ENCODE peak calls at places on chromosomes 16 and 17, in four cellular contexts. One of them, this sample, is unnamed.

GRCh38 chr16:83958137-83958810 is 5.2 kb downstream of the OSGIN1 start:
- DNase-seq in HCT116: no peak
- DNase-seq in gastrocnemius medialis: no peak
- DNase-seq in body of pancreas: no peak
- DNase-seq in this sample: no peak

GRCh38 chr16:52050418-52050817 is 496.5 kb downstream of the TOX3 start:
- DNase-seq in HCT116: no peak
- DNase-seq in gastrocnemius medialis: no peak
- DNase-seq in body of pancreas: no peak
- DNase-seq in this sample: no peak

GRCh38 chr17:33603794-33604193 is 310.7 kb upstream of the ASIC2 start:
- DNase-seq in gastrocnemius medialis: no peak
- DNase-seq in HCT116: no peak
- DNase-seq in body of pancreas: no peak
- DNase-seq in this sample: no peak

GRCh38 chr16:50369133-50369804 is 481 bp upstream of the BRD7 start:
- DNase-seq in body of pancreas: no peak
- DNase-seq in gastrocnemius medialis: no peak
- DNase-seq in HCT116: no peak
- DNase-seq in this sample: no peak

GRCh38 chr16:64475627-64476351 is 646.1 kb downstream of the CDH11 start:
- DNase-seq in body of pancreas: no peak
- DNase-seq in gastrocnemius medialis: no peak
- DNase-seq in HCT116: no peak
- DNase-seq in this sample: no peak

GRCh38 chr16:2009791-2010510 is at the start of gene ZNF598:
- DNase-seq in HCT116: peak; percentile 60
- DNase-seq in body of pancreas: peak; percentile 82
- DNase-seq in gastrocnemius medialis: peak; percentile 61
- DNase-seq in this sample: peak; percentile 31

GRCh38 chr17:34811561-34811960 is 149.7 kb downstream of the CCT6B start:
- DNase-seq in HCT116: no peak
- DNase-seq in body of pancreas: no peak
- DNase-seq in gastrocnemius medialis: no peak
- DNase-seq in this sample: no peak

GRCh38 chr16:47877166-47877565 is 278.6 kb downstream of the ABCC12 start:
- DNase-seq in body of pancreas: no peak
- DNase-seq in gastrocnemius medialis: no peak
- DNase-seq in HCT116: no peak
- DNase-seq in this sample: no peak

GRCh38 chr16:11636172-11636721 is 32.0 kb upstream of the SNN start:
- DNase-seq in HCT116: no peak
- DNase-seq in body of pancreas: peak; percentile 89
- DNase-seq in gastrocnemius medialis: no peak
- DNase-seq in this sample: peak; percentile 65

GRCh38 chr17:773467-774319 is 8.4 kb downstream of the GLOD4 start:
- DNase-seq in body of pancreas: no peak
- DNase-seq in HCT116: no peak
- DNase-seq in gastrocnemius medialis: no peak
- DNase-seq in this sample: no peak

GRCh38 chr17:50211249-50212120 is 10.1 kb upstream of the COL1A1 start:
- DNase-seq in HCT116: no peak
- DNase-seq in gastrocnemius medialis: no peak
- DNase-seq in body of pancreas: no peak
- DNase-seq in this sample: no peak

GRCh38 chr16:11240636-11241473 is 15.1 kb downstream of the SOCS1 start:
- DNase-seq in gastrocnemius medialis: peak; percentile 41
- DNase-seq in HCT116: no peak
- DNase-seq in body of pancreas: no peak
- DNase-seq in this sample: no peak

GRCh38 chr17:74786411-74787097 is 10.4 kb upstream of the NAT9 start:
- DNase-seq in body of pancreas: no peak
- DNase-seq in HCT116: no peak
- DNase-seq in gastrocnemius medialis: no peak
- DNase-seq in this sample: peak; percentile 34

GRCh38 chr17:5715478-5715877 is 131.2 kb upstream of the NLRP1 start:
- DNase-seq in gastrocnemius medialis: no peak
- DNase-seq in body of pancreas: peak; percentile 8
- DNase-seq in HCT116: no peak
- DNase-seq in this sample: peak; percentile 17

GRCh38 chr17:2705263-2705662 is 6.3 kb downstream of the CLUH start:
- DNase-seq in HCT116: no peak
- DNase-seq in gastrocnemius medialis: no peak
- DNase-seq in body of pancreas: no peak
- DNase-seq in this sample: no peak

GRCh38 chr17:38705803-38706624 is 941 bp downstream of the MLLT6 start:
- DNase-seq in HCT116: no peak
- DNase-seq in gastrocnemius medialis: no peak
- DNase-seq in body of pancreas: peak; percentile 57
- DNase-seq in this sample: peak; percentile 93

GRCh38 chr16:28822520-28823290 is at the start of gene ATXN2L:
- DNase-seq in body of pancreas: peak; percentile 95
- DNase-seq in HCT116: peak; percentile 93
- DNase-seq in gastrocnemius medialis: peak; percentile 88
- DNase-seq in this sample: peak; percentile 98

GRCh38 chr17:62627904-62628603 is 584 bp downstream of the MRC2 start:
- DNase-seq in body of pancreas: no peak
- DNase-seq in HCT116: no peak
- DNase-seq in gastrocnemius medialis: no peak
- DNase-seq in this sample: peak; percentile 92

GRCh38 chr17:62631086-62631935 is 3.8 kb downstream of the MRC2 start:
- DNase-seq in body of pancreas: no peak
- DNase-seq in HCT116: no peak
- DNase-seq in gastrocnemius medialis: no peak
- DNase-seq in this sample: no peak

GRCh38 chr17:62630365-62631085 is 3.1 kb downstream of the MRC2 start:
- DNase-seq in body of pancreas: no peak
- DNase-seq in gastrocnemius medialis: no peak
- DNase-seq in HCT116: no peak
- DNase-seq in this sample: no peak

GRCh38 chr17:62628845-62629555 is 1.5 kb downstream of the MRC2 start:
- DNase-seq in gastrocnemius medialis: no peak
- DNase-seq in body of pancreas: no peak
- DNase-seq in HCT116: no peak
- DNase-seq in this sample: no peak

GRCh38 chr17:62629556-62630364 is 2.3 kb downstream of the MRC2 start:
- DNase-seq in gastrocnemius medialis: no peak
- DNase-seq in HCT116: no peak
- DNase-seq in body of pancreas: no peak
- DNase-seq in this sample: no peak
- H3K4me3 ChIP-seq in gastrocnemius medialis: no peak overlapping the region
- H3K4me3 ChIP-seq in HCT116: no peak overlapping the region
- H3K4me3 ChIP-seq in body of pancreas: no peak overlapping the region
- H3K4me3 ChIP-seq in this sample: no peak overlapping the region

GRCh38 chr16:86565644-86566511 is 751 bp upstream of the FOXC2 start:
- DNase-seq in body of pancreas: no peak
- DNase-seq in HCT116: no peak
- DNase-seq in gastrocnemius medialis: no peak
- DNase-seq in this sample: no peak
- TF ChIP-seq POLR2A in body of pancreas: no peak
- TF ChIP-seq POLR2A in HCT116: no peak
- TF ChIP-seq POLR2A in gastrocnemius medialis: no peak
- TF ChIP-seq POLR2A in this sample: no peak

DNA sequence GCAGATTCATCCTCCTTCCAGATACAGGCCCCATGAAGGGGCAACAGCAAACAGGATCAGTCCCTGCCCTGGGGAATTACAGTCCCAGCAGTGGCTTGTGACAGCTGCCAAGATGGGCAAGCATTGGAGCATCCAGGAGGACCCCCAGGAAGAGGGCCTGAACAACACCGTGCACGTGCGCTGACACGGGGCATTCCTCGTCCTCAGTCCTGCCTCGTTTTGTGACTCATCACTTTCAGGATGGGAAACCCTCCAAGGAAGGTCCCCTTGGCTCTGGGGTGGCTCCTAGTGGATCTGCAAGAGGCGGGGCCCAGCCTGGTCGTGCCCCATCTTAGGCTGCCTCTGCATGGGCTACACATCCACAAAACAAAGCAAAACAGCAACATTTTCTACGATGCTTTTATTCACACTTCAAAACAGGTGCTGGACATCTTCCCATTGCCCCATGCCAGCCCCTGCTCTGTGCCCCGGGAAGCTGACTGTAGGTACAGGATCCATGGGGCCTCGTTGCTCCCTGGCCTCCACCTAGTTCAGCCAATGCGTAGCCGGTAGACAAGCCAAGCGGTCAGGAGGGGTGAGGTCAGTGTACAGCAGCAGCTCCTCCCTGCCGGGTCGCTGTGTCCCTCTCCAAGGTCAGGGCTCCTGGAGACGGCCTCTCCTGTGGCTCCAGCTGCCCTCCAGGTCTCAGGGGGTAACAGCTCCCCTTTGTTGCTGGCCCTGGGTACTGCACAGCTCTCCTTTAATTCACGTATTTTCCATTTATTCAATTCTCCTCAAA is 32.3 kb downstream of the ACTG1 start:
- DNase-seq in HCT116: no peak
- DNase-seq in gastrocnemius medialis: peak; percentile 46
- DNase-seq in body of pancreas: peak; percentile 38
- DNase-seq in this sample: no peak
- TF ChIP-seq CTCF in HCT116: no peak
- TF ChIP-seq CTCF in gastrocnemius medialis: no peak
- TF ChIP-seq CTCF in body of pancreas: no peak
- TF ChIP-seq CTCF in this sample: no peak

DNA sequence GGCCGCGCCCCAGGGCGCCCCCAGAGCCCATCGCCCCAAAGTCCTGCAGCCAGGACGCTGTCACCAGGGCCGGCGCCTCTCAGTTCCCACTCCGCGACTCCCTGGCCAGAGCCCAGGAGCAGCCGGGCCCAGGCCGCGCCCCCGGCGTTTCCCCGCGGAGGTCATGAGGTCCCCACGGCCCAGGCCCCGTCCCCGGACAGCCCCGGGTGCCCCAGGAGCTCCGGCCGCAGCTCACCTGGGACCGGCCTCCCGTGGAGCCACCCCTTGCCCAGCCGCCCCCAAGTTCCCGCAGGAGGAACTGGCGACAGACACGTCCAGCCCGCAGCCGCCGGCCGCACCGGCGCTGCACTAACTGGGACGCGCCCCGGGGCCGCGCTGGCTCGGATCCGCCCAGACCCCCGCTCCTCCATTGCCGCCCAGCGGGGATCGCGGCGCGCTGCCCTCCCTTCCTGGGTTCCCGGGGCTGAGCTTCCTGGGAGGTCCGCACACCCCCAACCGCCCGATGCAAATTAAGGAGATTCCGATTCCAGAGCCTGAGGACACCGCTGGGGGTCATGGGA is 9.7 kb downstream of the AHSP start:
- DNase-seq in body of pancreas: peak; percentile 2
- DNase-seq in HCT116: no peak
- DNase-seq in gastrocnemius medialis: no peak
- DNase-seq in this sample: peak; percentile 85
- H3K4me3 ChIP-seq in body of pancreas: peak overlapping the region; percentile 4
- H3K4me3 ChIP-seq in HCT116: no peak overlapping the region
- H3K4me3 ChIP-seq in gastrocnemius medialis: peak overlapping the region; percentile 33
- H3K4me3 ChIP-seq in this sample: no peak overlapping the region

GRCh38 chr16:67968440-67969285 is at the start of gene SLC12A4:
- DNase-seq in body of pancreas: peak; percentile 81
- DNase-seq in gastrocnemius medialis: peak; percentile 53
- DNase-seq in HCT116: peak; percentile 19
- DNase-seq in this sample: peak; percentile 96
- TF ChIP-seq POLR2A in body of pancreas: peak; percentile 77
- TF ChIP-seq POLR2A in gastrocnemius medialis: peak; percentile 94
- TF ChIP-seq POLR2A in HCT116: peak; percentile 33
- TF ChIP-seq POLR2A in this sample: no peak

GRCh38 chr17:77644981-77645380 is 313.5 kb upstream of the TNRC6C start:
- DNase-seq in gastrocnemius medialis: peak; percentile 6
- DNase-seq in HCT116: no peak
- DNase-seq in body of pancreas: no peak
- DNase-seq in this sample: no peak
- TF ChIP-seq CTCF in gastrocnemius medialis: no peak
- TF ChIP-seq CTCF in HCT116: peak; percentile 56
- TF ChIP-seq CTCF in body of pancreas: no peak
- TF ChIP-seq CTCF in this sample: no peak

DNA sequence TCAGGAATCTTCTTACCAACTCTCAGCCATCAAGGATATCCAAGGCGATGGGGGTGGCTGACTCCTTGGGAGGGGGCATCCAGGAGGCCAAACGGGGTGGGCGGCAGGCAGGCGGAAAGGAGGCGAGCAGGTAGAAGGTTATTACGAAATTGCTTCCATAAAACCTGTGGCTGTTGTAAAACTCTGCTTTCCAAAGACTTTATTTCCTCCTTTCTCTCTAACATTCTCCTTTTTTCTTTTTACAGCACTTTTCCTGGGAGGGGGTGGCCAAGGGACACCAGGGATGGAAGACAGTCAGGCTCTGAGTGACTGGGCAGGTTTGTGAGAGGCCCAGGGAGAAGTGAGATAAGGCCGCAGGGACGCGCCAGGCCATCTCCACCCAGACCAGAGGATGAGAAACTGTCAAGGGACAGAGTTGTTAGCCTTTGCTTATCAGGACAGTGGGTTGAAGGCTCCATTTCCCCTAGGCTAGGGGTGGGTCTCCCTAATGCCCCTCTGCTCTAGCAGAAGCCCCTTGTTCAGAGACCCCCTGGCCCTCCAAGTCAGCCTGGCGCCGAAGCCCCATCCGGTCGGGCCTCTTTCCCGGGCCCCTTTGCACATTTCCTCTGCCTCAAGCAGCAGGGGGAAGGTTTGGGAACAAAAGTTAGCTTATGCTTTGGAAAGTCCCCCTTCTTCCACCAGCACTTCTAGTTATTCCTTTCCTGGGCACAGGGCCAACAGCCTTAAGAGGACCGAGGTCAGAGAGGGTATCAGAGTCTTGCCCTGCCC is 5.0 kb upstream of the HOXB9 start:
- DNase-seq in HCT116: no peak
- DNase-seq in gastrocnemius medialis: no peak
- DNase-seq in body of pancreas: no peak
- DNase-seq in this sample: no peak
- H3K4me3 ChIP-seq in HCT116: no peak overlapping the region
- H3K4me3 ChIP-seq in gastrocnemius medialis: no peak overlapping the region
- H3K4me3 ChIP-seq in body of pancreas: no peak overlapping the region
- H3K4me3 ChIP-seq in this sample: no peak overlapping the region

GRCh38 chr17:17698371-17698770 is 17.1 kb downstream of the RAI1 start:
- DNase-seq in gastrocnemius medialis: no peak
- DNase-seq in HCT116: no peak
- DNase-seq in body of pancreas: no peak
- DNase-seq in this sample: no peak
- TF ChIP-seq POLR2A in gastrocnemius medialis: no peak
- TF ChIP-seq POLR2A in HCT116: no peak
- TF ChIP-seq POLR2A in body of pancreas: no peak
- TF ChIP-seq POLR2A in this sample: no peak

GRCh38 chr16:72936408-72936807 is 111.5 kb downstream of the ZFHX3 start:
- DNase-seq in HCT116: no peak
- DNase-seq in body of pancreas: no peak
- DNase-seq in gastrocnemius medialis: no peak
- DNase-seq in this sample: no peak
- TF ChIP-seq CTCF in HCT116: no peak
- TF ChIP-seq CTCF in body of pancreas: no peak
- TF ChIP-seq CTCF in gastrocnemius medialis: no peak
- TF ChIP-seq CTCF in this sample: no peak